ENCODE peak calls at places on chromosomes 12 and 14, in four cellular contexts. One of them, this sample, is unnamed.

GRCh38 chr12:68158427-68158826 is 1.1 kb downstream of the IFNG start:
- DNase-seq in upper lobe of left lung: no peak
- DNase-seq in ovary: no peak
- DNase-seq in GM12878: no peak
- DNase-seq in this sample: no peak

GRCh38 chr14:72633551-72633950 is 260.4 kb downstream of the DPF3 start:
- DNase-seq in ovary: no peak
- DNase-seq in GM12878: no peak
- DNase-seq in upper lobe of left lung: no peak
- DNase-seq in this sample: no peak

GRCh38 chr14:69848903-69849391 is 30.3 kb upstream of the SMOC1 start:
- DNase-seq in ovary: no peak
- DNase-seq in upper lobe of left lung: no peak
- DNase-seq in GM12878: no peak
- DNase-seq in this sample: no peak

GRCh38 chr14:68851078-68851477 is 58.2 kb upstream of the ZFP36L1 start:
- DNase-seq in ovary: no peak
- DNase-seq in GM12878: no peak
- DNase-seq in upper lobe of left lung: no peak
- DNase-seq in this sample: no peak

GRCh38 chr12:69131073-69131472 is 108.3 kb upstream of the CPSF6 start:
- DNase-seq in GM12878: no peak
- DNase-seq in ovary: no peak
- DNase-seq in upper lobe of left lung: no peak
- DNase-seq in this sample: no peak

GRCh38 chr12:53431187-53431586 is 7.5 kb downstream of the AMHR2 start:
- DNase-seq in GM12878: no peak
- DNase-seq in ovary: peak; percentile 23
- DNase-seq in upper lobe of left lung: no peak
- DNase-seq in this sample: no peak

GRCh38 chr14:105196228-105196960 is 15.3 kb upstream of the NUDT14 start:
- DNase-seq in ovary: no peak
- DNase-seq in GM12878: no peak
- DNase-seq in upper lobe of left lung: peak; percentile 38
- DNase-seq in this sample: no peak

GRCh38 chr12:80655751-80656150 is 51.7 kb upstream of the MYF6 start:
- DNase-seq in GM12878: no peak
- DNase-seq in ovary: no peak
- DNase-seq in upper lobe of left lung: no peak
- DNase-seq in this sample: no peak

GRCh38 chr12:3578557-3578956 is 87.6 kb downstream of the PRMT8 start:
- DNase-seq in ovary: no peak
- DNase-seq in GM12878: no peak
- DNase-seq in upper lobe of left lung: no peak
- DNase-seq in this sample: no peak

GRCh38 chr12:6766651-6767300 is 613 bp downstream of the PTMS start:
- DNase-seq in GM12878: no peak
- DNase-seq in ovary: peak; percentile 88
- DNase-seq in upper lobe of left lung: peak; percentile 88
- DNase-seq in this sample: peak; percentile 65

GRCh38 chr12:7782055-7782454 is 7.1 kb upstream of the NANOG start:
- DNase-seq in GM12878: no peak
- DNase-seq in upper lobe of left lung: no peak
- DNase-seq in ovary: no peak
- DNase-seq in this sample: no peak

GRCh38 chr14:89429206-89430091 is 12.4 kb upstream of the FOXN3 start:
- DNase-seq in ovary: peak; percentile 38
- DNase-seq in GM12878: no peak
- DNase-seq in upper lobe of left lung: no peak
- DNase-seq in this sample: no peak

GRCh38 chr12:50166776-50167025 is 468 bp downstream of the CERS5 start:
- DNase-seq in GM12878: no peak
- DNase-seq in ovary: no peak
- DNase-seq in upper lobe of left lung: peak; percentile 41
- DNase-seq in this sample: no peak

GRCh38 chr14:67410313-67410712 is 1.7 kb downstream of the PLEK2 start:
- DNase-seq in ovary: no peak
- DNase-seq in GM12878: no peak
- DNase-seq in upper lobe of left lung: no peak
- DNase-seq in this sample: no peak

GRCh38 chr12:80778005-80778541 is 61.4 kb downstream of the MYF5 start:
- DNase-seq in ovary: no peak
- DNase-seq in GM12878: peak; percentile 99
- DNase-seq in upper lobe of left lung: peak; percentile 49
- DNase-seq in this sample: peak; percentile 42

DNA sequence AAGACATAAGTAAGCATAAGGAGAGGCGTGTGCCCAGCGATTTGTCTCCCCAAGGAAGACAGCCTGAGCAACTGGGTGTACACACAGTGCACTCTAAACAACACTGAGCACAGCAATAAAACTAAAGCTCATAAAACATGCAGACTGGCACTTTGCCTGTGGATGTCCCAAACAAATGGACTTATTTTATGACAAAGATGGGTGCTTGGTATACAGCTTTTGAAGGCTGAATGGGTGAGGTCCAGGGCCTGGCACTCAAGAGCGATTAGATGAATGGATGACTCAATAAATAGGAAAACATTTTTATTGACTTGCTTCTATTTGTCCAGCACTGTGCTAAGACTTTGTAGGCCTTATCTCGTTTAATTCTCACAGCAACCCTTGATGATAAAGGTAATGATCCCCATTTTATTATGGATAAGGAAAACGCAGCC is 28.5 kb downstream of the LGMN start:
- DNase-seq in GM12878: no peak
- DNase-seq in ovary: no peak
- DNase-seq in upper lobe of left lung: no peak
- DNase-seq in this sample: no peak
- TF ChIP-seq EP300 in GM12878: no peak
- TF ChIP-seq EP300 in ovary: no peak
- TF ChIP-seq EP300 in upper lobe of left lung: no peak
- TF ChIP-seq EP300 in this sample: peak; percentile 23

GRCh38 chr14:102686176-102686801 is 91.0 kb upstream of the TRAF3 start:
- DNase-seq in ovary: no peak
- DNase-seq in upper lobe of left lung: no peak
- DNase-seq in GM12878: no peak
- DNase-seq in this sample: no peak

GRCh38 chr14:102683399-102684275 is 91.2 kb downstream of the RCOR1 start:
- DNase-seq in ovary: no peak
- DNase-seq in GM12878: no peak
- DNase-seq in upper lobe of left lung: no peak
- DNase-seq in this sample: no peak

GRCh38 chr14:102688290-102688689 is 89.0 kb upstream of the TRAF3 start:
- DNase-seq in ovary: no peak
- DNase-seq in upper lobe of left lung: peak; percentile 53
- DNase-seq in GM12878: no peak
- DNase-seq in this sample: no peak

GRCh38 chr14:102678394-102678793 is 85.9 kb downstream of the RCOR1 start:
- DNase-seq in GM12878: no peak
- DNase-seq in ovary: no peak
- DNase-seq in upper lobe of left lung: no peak
- DNase-seq in this sample: no peak

GRCh38 chr14:102684276-102684663 is 91.8 kb downstream of the RCOR1 start:
- DNase-seq in upper lobe of left lung: no peak
- DNase-seq in GM12878: no peak
- DNase-seq in ovary: no peak
- DNase-seq in this sample: no peak
- H3K36me3 ChIP-seq in upper lobe of left lung: peaks cover 3% of the 10 kb centered on the region
- H3K36me3 ChIP-seq in GM12878: peaks cover 3% of the 10 kb centered on the region
- H3K36me3 ChIP-seq in ovary: no peaks in the 10 kb centered on the region
- H3K36me3 ChIP-seq in this sample: no peaks in the 10 kb centered on the region

DNA sequence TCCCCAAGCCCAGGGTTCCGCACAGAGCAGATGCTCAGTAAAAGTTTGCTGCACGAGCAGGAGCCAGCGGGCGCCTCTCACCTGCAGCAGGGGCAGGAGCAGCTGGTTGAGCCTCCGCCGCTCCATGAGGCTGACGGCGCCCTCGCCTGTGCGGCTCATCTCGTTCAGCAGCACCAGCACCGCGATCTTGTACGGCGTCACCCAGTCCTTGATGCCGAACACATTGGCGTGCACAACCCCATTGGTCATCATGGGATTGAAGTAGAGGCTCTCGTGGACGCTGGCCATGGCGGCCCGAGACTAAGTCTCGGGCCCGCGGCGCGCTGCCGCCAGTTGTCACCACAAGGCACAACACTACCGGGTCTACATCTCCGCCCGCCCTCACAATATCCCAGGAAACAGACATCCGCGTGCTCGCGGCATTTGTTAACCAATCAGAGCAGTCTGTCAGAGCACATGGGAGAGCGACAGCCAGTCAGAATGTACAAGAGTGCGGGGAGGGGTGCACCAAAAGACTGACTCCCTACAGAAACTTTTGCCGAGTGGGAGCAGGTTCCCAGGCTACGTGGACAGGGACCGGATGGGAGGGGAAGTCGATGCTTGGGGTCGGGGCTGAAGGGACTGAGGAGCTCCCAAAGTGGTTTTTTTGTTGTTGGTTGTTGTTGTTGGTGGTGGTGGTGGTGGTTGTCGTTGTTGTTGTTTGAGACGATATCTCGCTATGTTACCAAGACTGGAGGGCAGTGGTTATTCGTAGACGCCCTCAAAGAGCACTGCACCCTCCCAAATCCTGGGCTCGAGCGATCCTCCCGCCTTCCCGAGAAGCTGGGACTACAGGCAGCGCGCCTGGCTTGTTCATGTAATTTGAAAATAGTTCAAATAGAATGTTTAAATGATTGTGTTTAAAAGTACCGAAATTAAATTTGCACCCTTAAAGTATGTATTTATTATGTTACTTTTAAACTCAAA is at the start of gene ANAPC5:
- DNase-seq in ovary: peak; percentile 90
- DNase-seq in upper lobe of left lung: peak; percentile 97
- DNase-seq in GM12878: peak; percentile 98
- DNase-seq in this sample: peak; percentile 96
- TF ChIP-seq EP300 in ovary: no peak
- TF ChIP-seq EP300 in upper lobe of left lung: no peak
- TF ChIP-seq EP300 in GM12878: no peak
- TF ChIP-seq EP300 in this sample: peak; percentile 89

DNA sequence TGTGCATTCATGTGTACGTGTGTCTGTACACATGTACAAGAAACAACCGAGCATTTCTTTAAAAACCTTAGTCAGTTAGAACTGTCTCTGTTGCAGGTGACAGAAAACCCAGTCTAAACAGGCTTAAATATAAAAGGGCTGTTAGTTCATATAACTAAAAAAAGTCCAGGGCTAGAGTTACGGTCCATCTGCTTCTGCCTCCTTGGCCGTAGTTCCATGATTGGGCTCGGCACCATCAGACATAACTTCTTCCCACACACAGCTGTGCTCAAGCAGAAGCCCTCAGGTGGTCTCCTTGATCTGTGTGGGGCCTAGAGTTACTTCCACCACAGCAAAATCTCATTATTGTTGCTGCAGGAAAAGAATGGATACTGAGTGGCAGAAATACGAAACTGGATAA is 34.6 kb downstream of the CKB start:
- DNase-seq in ovary: no peak
- DNase-seq in GM12878: no peak
- DNase-seq in upper lobe of left lung: no peak
- DNase-seq in this sample: no peak
- H3K36me3 ChIP-seq in ovary: no peaks in the 10 kb centered on the region
- H3K36me3 ChIP-seq in GM12878: peaks cover 23% of the 10 kb centered on the region
- H3K36me3 ChIP-seq in upper lobe of left lung: peaks cover 35% of the 10 kb centered on the region
- H3K36me3 ChIP-seq in this sample: peaks cover 79% of the 10 kb centered on the region

DNA sequence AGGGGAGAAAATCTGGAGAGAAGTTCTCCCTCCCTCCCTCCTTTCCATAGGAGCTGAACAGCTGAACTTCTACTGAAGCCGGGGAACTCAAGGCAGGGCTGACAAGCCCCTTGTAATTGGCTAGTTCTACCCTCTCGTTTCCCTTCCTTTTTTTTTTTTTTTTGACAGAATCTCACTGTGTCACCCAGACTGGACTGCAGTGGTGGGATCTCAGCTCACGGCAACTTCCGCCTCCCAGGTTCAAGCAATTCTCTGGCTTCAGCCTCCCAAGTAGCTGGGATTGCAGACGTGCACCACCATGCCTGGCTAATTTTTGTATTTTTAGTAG is 13.0 kb upstream of the TESC start:
- DNase-seq in upper lobe of left lung: no peak
- DNase-seq in GM12878: no peak
- DNase-seq in ovary: no peak
- DNase-seq in this sample: no peak
- TF ChIP-seq EP300 in upper lobe of left lung: no peak
- TF ChIP-seq EP300 in GM12878: no peak
- TF ChIP-seq EP300 in ovary: no peak
- TF ChIP-seq EP300 in this sample: no peak

GRCh38 chr14:20456971-20457370 is 1.9 kb downstream of the APEX1 start:
- DNase-seq in upper lobe of left lung: no peak
- DNase-seq in GM12878: no peak
- DNase-seq in ovary: no peak
- DNase-seq in this sample: no peak

GRCh38 chr14:20454645-20455354 is at the start of the genes APEX1 and OSGEP:
- DNase-seq in upper lobe of left lung: peak; percentile 99
- DNase-seq in ovary: peak; percentile 98
- DNase-seq in GM12878: peak; percentile 99
- DNase-seq in this sample: peak; percentile 97

GRCh38 chr14:20455355-20456300 is 602 bp downstream of the APEX1 start:
- DNase-seq in GM12878: no peak
- DNase-seq in ovary: no peak
- DNase-seq in upper lobe of left lung: peak; percentile 63
- DNase-seq in this sample: no peak

GRCh38 chr14:20458031-20458789 is 3.0 kb downstream of the PIP4P1 start:
- DNase-seq in upper lobe of left lung: no peak
- DNase-seq in ovary: no peak
- DNase-seq in GM12878: no peak
- DNase-seq in this sample: no peak

GRCh38 chr14:20454359-20454644 is 310 bp downstream of the OSGEP start:
- DNase-seq in GM12878: no peak
- DNase-seq in upper lobe of left lung: peak; percentile 91
- DNase-seq in ovary: no peak
- DNase-seq in this sample: no peak
- H3K36me3 ChIP-seq in GM12878: peaks cover 48% of the 10 kb centered on the region
- H3K36me3 ChIP-seq in upper lobe of left lung: peaks cover 42% of the 10 kb centered on the region
- H3K36me3 ChIP-seq in ovary: no peaks in the 10 kb centered on the region
- H3K36me3 ChIP-seq in this sample: peaks cover 29% of the 10 kb centered on the region

DNA sequence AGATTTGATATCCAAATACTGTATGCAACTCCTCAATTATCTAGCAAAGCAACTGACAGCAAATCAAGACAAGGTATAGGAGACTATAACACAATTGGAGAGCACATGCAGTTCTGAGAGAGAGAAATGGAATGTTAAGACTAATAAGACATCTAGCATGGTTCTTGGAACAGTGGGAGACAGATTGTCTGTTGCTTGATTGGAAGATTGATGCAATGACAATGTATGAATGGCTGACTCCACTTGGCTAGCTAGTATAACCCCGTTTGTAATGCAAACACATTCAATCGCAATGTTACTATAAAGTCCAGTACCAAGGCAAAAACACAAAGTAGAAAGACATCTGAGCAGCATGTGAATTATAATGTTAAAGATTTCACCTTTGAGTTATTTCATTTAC is 179.3 kb downstream of the RPL10L start:
- DNase-seq in ovary: no peak
- DNase-seq in upper lobe of left lung: no peak
- DNase-seq in GM12878: no peak
- DNase-seq in this sample: no peak
- TF ChIP-seq EP300 in ovary: no peak
- TF ChIP-seq EP300 in upper lobe of left lung: no peak
- TF ChIP-seq EP300 in GM12878: no peak
- TF ChIP-seq EP300 in this sample: no peak